ENCODE peak calls at places on chromosomes 3 and 15, in ten cellular contexts. W is CD8-positive, alpha-beta T cell; L is left ventricle myocardium inferior; D is lower lobe of right lung; Q is hepatocyte; U is RWPE2; Y is cardiac muscle cell; J is pancreas; X is heart right ventricle; H is A673. C is an unnamed sample. For H3K36me3, the result is how much of the 10 kb centered on the place peaks cover.

GRCh38 chr3:60298141-60298540 is 953.1 kb downstream of the FHIT start:
- DNase-seq in J (no peak), W (no peak), H (no peak), Q (no peak), L (no peak), Y (no peak), X (no peak), D (no peak), U (no peak), C (no peak)

GRCh38 chr3:58386966-58387365 is 46.7 kb downstream of the PDHB start:
- DNase-seq in X (no peak), D (no peak), W (no peak), Q (peak), U (no peak), H (peak), L (peak), Y (peak), J (no peak), C (peak)

GRCh38 chr3:41405466-41405865 is 206.2 kb downstream of the CTNNB1 start:
- DNase-seq in Q (no peak), L (no peak), H (no peak), U (no peak), J (no peak), Y (no peak), X (no peak), W (no peak), D (no peak), C (no peak)

GRCh38 chr3:140552403-140552802 is 125.5 kb upstream of the TRIM42 start:
- DNase-seq in W (no peak), D (no peak), U (no peak), H (no peak), Q (no peak), J (no peak), L (no peak), X (no peak), Y (no peak), C (no peak)

GRCh38 chr15:95016511-95017219 is 785.3 kb downstream of the MCTP2 start:
- DNase-seq in X (no peak), U (no peak), D (no peak), L (no peak), H (no peak), Y (peak), W (no peak), Q (peak), J (no peak), C (no peak)

GRCh38 chr3:129623447-129624118 is 17.1 kb upstream of the PLXND1 start:
- DNase-seq in H (no peak), D (peak), L (peak), J (peak), X (peak), Y (no peak), Q (peak), W (no peak), U (no peak), C (no peak)

GRCh38 chr15:24944939-24945338 is 9.8 kb upstream of the SNRPN start:
- DNase-seq in L (no peak), D (no peak), J (no peak), X (no peak), Y (no peak), Q (peak), H (no peak), U (no peak), W (no peak), C (no peak)

GRCh38 chr3:139378587-139378986 is 10.9 kb downstream of the COPB2 start:
- DNase-seq in Y (no peak), L (no peak), U (no peak), J (no peak), W (no peak), Q (no peak), D (no peak), X (no peak), H (peak), C (no peak)

GRCh38 chr3:104126864-104127553 is 1239.7 kb upstream of the ALCAM start:
- DNase-seq in Q (peak), U (no peak), J (no peak), D (no peak), W (no peak), X (no peak), L (no peak), H (no peak), Y (no peak), C (no peak)

GRCh38 chr3:138046955-138047354 is 37.0 kb downstream of the CLDN18 start:
- DNase-seq in L (no peak), W (no peak), X (no peak), H (no peak), J (no peak), D (no peak), Q (no peak), U (no peak), Y (no peak), C (peak)

GRCh38 chr3:46971742-46972141 is 4.8 kb downstream of the CCDC12 start:
- DNase-seq in D (no peak), H (no peak), X (no peak), L (no peak), J (no peak), W (no peak), Y (no peak), U (no peak), Q (no peak), C (no peak)

GRCh38 chr3:126954141-126954845 is 28.6 kb upstream of the PLXNA1 start:
- DNase-seq in Q (no peak), X (no peak), J (no peak), D (no peak), H (no peak), W (no peak), U (peak), Y (no peak), L (peak), C (peak)

GRCh38 chr3:64033033-64033432 is 9.7 kb upstream of the PSMD6 start:
- DNase-seq in D (no peak), L (no peak), U (no peak), Q (no peak), W (no peak), J (no peak), H (no peak), Y (no peak), X (no peak), C (no peak)

GRCh38 chr15:63357657-63358161 is 23.9 kb downstream of the CA12 start:
- DNase-seq in J (no peak), Y (no peak), D (no peak), Q (no peak), U (no peak), W (no peak), L (no peak), H (no peak), X (no peak), C (no peak)

GRCh38 chr15:68315495-68316007 is 38.0 kb downstream of the FEM1B start:
- DNase-seq in L (no peak), W (no peak), X (no peak), J (no peak), Q (no peak), U (peak), D (no peak), H (no peak), Y (no peak), C (no peak)

GRCh38 chr3:191543018-191543417 is 82.1 kb downstream of the PYDC2 start:
- DNase-seq in U (no peak), J (no peak), X (no peak), Q (no peak), W (no peak), D (no peak), L (no peak), H (no peak), Y (no peak), C (no peak)

GRCh38 chr3:76570436-76571057 is 469.4 kb upstream of the ROBO2 start:
- DNase-seq in X (no peak), W (no peak), L (no peak), Q (peak), J (no peak), Y (peak), H (peak), U (no peak), D (no peak), C (peak)

GRCh38 chr3:172167892-172168648 is 128.7 kb downstream of the FNDC3B start:
- DNase-seq in H (no peak), X (no peak), Q (no peak), L (no peak), Y (no peak), D (no peak), J (no peak), U (no peak), W (no peak), C (peak)

GRCh38 chr3:150300847-150301517 is 107.1 kb upstream of the TSC22D2 start:
- DNase-seq in H (no peak), D (no peak), Q (no peak), X (no peak), J (no peak), U (no peak), L (no peak), Y (no peak), W (no peak), C (peak)

GRCh38 chr3:190281308-190282051 is 40.8 kb downstream of the CLDN1 start:
- DNase-seq in W (no peak), J (no peak), L (no peak), U (no peak), H (peak), X (no peak), Y (peak), D (no peak), Q (no peak), C (no peak)

GRCh38 chr3:90184861-90185260 is 1077.4 kb downstream of the EPHA3 start:
- DNase-seq in Y (no peak), L (no peak), J (no peak), W (no peak), D (no peak), U (no peak), Q (no peak), X (no peak), H (peak), C (peak)

GRCh38 chr15:91384189-91384720 is 284.2 kb downstream of the SV2B start:
- DNase-seq in J (no peak), X (no peak), W (no peak), L (no peak), Q (no peak), Y (no peak), H (no peak), D (no peak), U (no peak), C (no peak)

GRCh38 chr3:192684151-192684550 is 43.2 kb downstream of the FGF12 start:
- DNase-seq in Q (no peak), Y (no peak), U (no peak), W (no peak), J (no peak), X (no peak), H (no peak), L (no peak), D (no peak), C (no peak)

GRCh38 chr3:52498134-52499054 is 3.3 kb downstream of the STAB1 start:
- DNase-seq in Q (peak), W (no peak), X (peak), Y (no peak), H (no peak), U (no peak), J (no peak), D (peak), L (peak), C (no peak)

GRCh38 chr3:128445357-128445756 is 21.3 kb downstream of the DNAJB8 start:
- DNase-seq in W (no peak), U (no peak), X (no peak), H (no peak), J (no peak), Q (no peak), D (no peak), L (no peak), Y (no peak), C (no peak)

GRCh38 chr3:39541442-39541841 is 74.0 kb downstream of the MOBP start:
- DNase-seq in L (no peak), D (no peak), U (no peak), Y (no peak), W (no peak), H (no peak), Q (no peak), X (no peak), J (no peak), C (no peak)

GRCh38 chr3:39542588-39542988 is 75.1 kb downstream of the MOBP start:
- DNase-seq in Y (no peak), Q (no peak), W (no peak), X (no peak), U (no peak), L (no peak), J (no peak), D (no peak), H (no peak), C (no peak)

GRCh38 chr3:39540162-39540921 is 72.9 kb downstream of the MOBP start:
- DNase-seq in W (no peak), L (no peak), U (no peak), X (no peak), H (no peak), D (no peak), Y (no peak), J (no peak), Q (no peak), C (peak)

DNA sequence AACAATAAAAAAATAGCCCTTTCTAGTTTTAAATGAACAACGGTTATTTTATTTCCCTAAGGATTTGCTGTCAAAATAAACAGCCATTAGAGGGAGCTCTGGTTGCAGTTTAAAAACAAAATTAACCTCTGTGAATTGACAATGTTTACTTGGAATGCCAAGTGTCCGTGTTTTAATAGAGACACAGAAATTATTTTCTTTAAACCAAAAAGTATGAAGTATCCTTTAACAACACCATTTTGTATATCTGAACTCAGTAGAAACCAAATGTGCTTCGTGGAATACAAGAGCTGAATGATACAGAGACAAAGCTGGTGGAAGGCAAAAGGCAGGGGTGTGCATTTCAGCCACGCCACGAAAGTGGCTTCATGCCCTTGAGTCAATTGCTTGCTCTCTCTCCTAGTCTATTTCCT is 74.4 kb downstream of the MOBP start:
- DNase-seq in U (no peak), Y (peak), Q (peak), L (no peak), W (no peak), D (no peak), J (no peak), H (peak), X (no peak), C (peak)
- TF ChIP-seq CTCF in U (peak), Y (peak), Q (peak), L (peak), W (no peak), D (peak), J (no peak), H (peak), X (peak), C (peak)

GRCh38 chr3:183264249-183264648 is 11.2 kb downstream of the B3GNT5 start:
- DNase-seq in H (peak), Q (no peak), D (no peak), L (no peak), X (no peak), U (no peak), Y (no peak), J (no peak), W (no peak), C (peak)

GRCh38 chr3:183265157-183265642 is 12.1 kb downstream of the B3GNT5 start:
- DNase-seq in L (peak), J (no peak), Q (no peak), D (no peak), H (peak), W (no peak), Y (no peak), X (peak), U (no peak), C (peak)

GRCh38 chr3:183266454-183266853 is 13.4 kb downstream of the B3GNT5 start:
- DNase-seq in L (no peak), J (no peak), Q (no peak), D (no peak), X (no peak), H (no peak), U (no peak), W (no peak), Y (no peak), C (no peak)

GRCh38 chr3:183267140-183267539 is 14.1 kb downstream of the B3GNT5 start:
- DNase-seq in X (no peak), H (no peak), D (no peak), W (no peak), U (no peak), J (no peak), L (no peak), Y (no peak), Q (peak), C (no peak)

DNA sequence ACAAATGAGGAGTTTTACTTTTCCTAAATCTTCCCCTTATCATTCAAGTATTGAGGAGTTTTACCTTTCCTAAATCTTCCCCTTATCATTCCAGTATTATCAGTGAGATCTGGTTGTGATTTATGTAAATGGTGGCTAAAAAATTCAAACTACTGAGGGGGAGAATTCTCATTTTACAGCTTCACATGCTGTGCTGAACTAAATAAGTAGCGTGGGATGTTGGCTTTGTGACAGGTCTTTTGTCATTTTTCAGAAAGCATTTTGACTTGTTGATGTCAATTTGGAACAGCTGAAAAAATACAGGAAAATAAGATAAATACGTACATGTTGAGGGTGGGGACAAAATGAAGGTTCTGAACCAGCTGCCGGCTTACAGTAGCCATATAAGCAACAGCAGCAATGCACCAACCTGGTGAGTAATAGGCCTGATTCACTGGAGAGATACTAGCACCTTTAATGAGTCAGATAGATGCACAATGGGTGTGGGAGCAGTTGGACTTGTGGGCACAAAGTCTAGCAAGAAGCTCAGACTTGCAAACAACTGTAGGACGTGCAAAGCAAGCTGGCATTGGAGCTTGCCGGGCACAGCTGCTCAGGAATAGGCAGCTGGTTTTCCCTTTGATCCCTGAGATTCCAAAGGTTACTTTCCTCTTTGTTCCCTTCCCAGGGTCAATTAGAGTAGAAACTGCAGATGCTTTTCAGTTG is 12.8 kb downstream of the B3GNT5 start:
- DNase-seq in D (no peak), Q (peak), H (peak), L (no peak), W (no peak), J (no peak), Y (no peak), U (peak), X (no peak), C (peak)
- H3K4me3 ChIP-seq in D (no peak), Q (no peak), H (peak), L (peak), W (no peak), J (no peak), Y (no peak), U (no peak), X (no peak), C (peak)

DNA sequence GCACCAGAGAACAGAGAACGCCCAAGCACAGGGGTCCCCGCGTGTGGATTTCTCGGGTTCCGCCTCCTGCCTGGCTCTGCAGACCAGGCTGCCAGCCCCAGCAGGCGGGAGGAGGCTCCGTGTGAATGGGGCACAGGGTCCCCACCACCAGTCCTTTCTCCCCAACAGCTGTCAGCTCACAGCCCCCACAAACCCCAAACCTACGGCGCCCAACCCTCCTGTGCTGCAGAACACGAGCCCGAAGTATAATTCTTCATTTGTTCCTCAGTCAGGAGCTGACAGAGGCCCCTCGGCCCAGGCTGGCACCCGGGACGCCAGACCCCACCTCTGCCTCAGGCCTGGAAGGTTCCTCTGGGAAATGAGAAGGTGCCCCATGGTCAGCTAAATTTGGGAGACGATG is 78.0 kb downstream of the TBC1D2B start:
- DNase-seq in Q (no peak), L (no peak), U (no peak), X (no peak), Y (no peak), D (peak), J (peak), W (no peak), H (no peak), C (no peak)
- H3K36me3 ChIP-seq in Q (under half), L (half or more), U (under half), X (under half), Y (under half), D (half or more), J (under half), W (under half), H (under half), C (under half)

GRCh38 chr15:86855307-86855706 is 775.6 kb downstream of the AGBL1 start:
- DNase-seq in U (no peak), J (no peak), D (no peak), H (no peak), L (no peak), W (no peak), X (no peak), Y (no peak), Q (no peak), C (no peak)
- TF ChIP-seq CTCF in U (no peak), J (no peak), D (no peak), H (no peak), L (no peak), W (no peak), X (no peak), Y (no peak), Q (no peak), C (no peak)

GRCh38 chr15:70101459-70102113 is 3.9 kb upstream of the TLE3 start:
- DNase-seq in U (no peak), L (peak), H (peak), J (no peak), Q (peak), D (no peak), X (peak), Y (peak), W (no peak), C (peak)

GRCh38 chr15:70099167-70099965 is 1.6 kb upstream of the TLE3 start:
- DNase-seq in W (peak), Q (peak), Y (peak), D (peak), U (peak), J (peak), L (peak), H (peak), X (peak), C (peak)

GRCh38 chr15:70098461-70099166 is 897 bp upstream of the TLE3 start:
- DNase-seq in D (peak), H (peak), J (peak), X (peak), U (no peak), L (peak), W (peak), Y (peak), Q (peak), C (no peak)

GRCh38 chr15:70099966-70100494 is 2.3 kb upstream of the TLE3 start:
- DNase-seq in X (no peak), D (no peak), U (no peak), Y (peak), J (no peak), H (peak), W (no peak), L (no peak), Q (peak), C (no peak)

GRCh38 chr15:70100495-70101331 is 3.0 kb upstream of the TLE3 start:
- DNase-seq in L (peak), X (peak), H (peak), J (peak), Y (peak), W (peak), Q (peak), U (no peak), D (peak), C (no peak)
- H3K4me3 ChIP-seq in L (peak), X (peak), H (peak), J (no peak), Y (peak), W (peak), Q (no peak), U (no peak), D (peak), C (peak)

GRCh38 chr3:71444028-71444860 is 139.3 kb downstream of the FOXP1 start:
- DNase-seq in Q (no peak), X (no peak), J (no peak), L (no peak), H (no peak), U (peak), Y (no peak), D (peak), W (peak), C (peak)
- H3K36me3 ChIP-seq in Q (under half), X (under half), J (under half), L (under half), H (under half), U (under half), Y (under half), D (under half), W (under half), C (under half)

GRCh38 chr3:45151100-45151499 is 4.9 kb upstream of the CDCP1 start:
- DNase-seq in D (no peak), L (no peak), U (no peak), Y (no peak), J (no peak), W (no peak), X (no peak), Q (no peak), H (no peak), C (no peak)
- TF ChIP-seq CTCF in D (no peak), L (no peak), U (no peak), Y (no peak), J (no peak), W (no peak), X (no peak), Q (no peak), H (no peak), C (no peak)